ENCODE peak calls at places on chromosomes 2 and 18, in ten cellular contexts. M is Panc1, R is H1, P is sigmoid colon, C is transverse colon, U is GM12878, J is spleen, F is breast epithelium, K is K562, B is SK-N-SH. X is an unnamed sample.

GRCh38 chr2:148906136-148906535 is 31.1 kb downstream of the KIF5C start:
- DNase-seq in M (no peak), R (no peak), P (no peak), C (no peak), U (no peak), J (no peak), F (no peak), K (no peak), B (no peak), X (no peak)

GRCh38 chr2:36659872-36660312 is 36.6 kb upstream of the VIT start:
- DNase-seq in M (no peak), R (no peak), P (no peak), C (no peak), U (no peak), J (no peak), F (no peak), K (no peak), B (no peak), X (no peak)

GRCh38 chr2:235639387-235639786 is 145.5 kb downstream of the AGAP1 start:
- DNase-seq in M (no peak), R (no peak), P (peak; percentile 96), C (peak; percentile 64), U (no peak), J (no peak), F (peak; percentile 52), K (no peak), B (peak; percentile 73), X (no peak)

GRCh38 chr2:102698369-102699111 is 63.3 kb upstream of the TMEM182 start:
- DNase-seq in M (no peak), R (no peak), P (no peak), C (peak; percentile 75), U (no peak), J (no peak), F (no peak), K (peak; percentile 50), B (no peak), X (no peak)

GRCh38 chr18:34659579-34660517 is 50.2 kb upstream of the DTNA start:
- DNase-seq in M (peak; percentile 75), R (peak; percentile 82), P (peak; percentile 94), C (peak; percentile 73), U (no peak), J (peak; percentile 73), F (peak; percentile 87), K (no peak), B (peak; percentile 46), X (no peak)

GRCh38 chr2:54629914-54630609 is 93.4 kb upstream of the EML6 start:
- DNase-seq in M (peak; percentile 35), R (no peak), P (no peak), C (peak; percentile 29), U (peak; percentile 40), J (no peak), F (no peak), K (no peak), B (no peak), X (no peak)

GRCh38 chr2:9187620-9188214 is 18.9 kb upstream of the ASAP2 start:
- DNase-seq in M (no peak), R (no peak), P (no peak), C (no peak), U (peak; percentile 4), J (no peak), F (no peak), K (no peak), B (no peak), X (no peak)

GRCh38 chr2:106109675-106110074 is 84.4 kb downstream of the UXS1 start:
- DNase-seq in M (no peak), R (no peak), P (no peak), C (no peak), U (no peak), J (no peak), F (no peak), K (no peak), B (no peak), X (no peak)

GRCh38 chr18:29488617-29489016 is 1311.7 kb upstream of the CDH2 start:
- DNase-seq in M (no peak), R (no peak), P (no peak), C (no peak), U (no peak), J (no peak), F (no peak), K (no peak), B (no peak), X (no peak)

GRCh38 chr2:109211324-109211723 is 82.3 kb downstream of the SH3RF3 start:
- DNase-seq in M (no peak), R (no peak), P (peak; percentile 56), C (no peak), U (no peak), J (no peak), F (no peak), K (no peak), B (no peak), X (no peak)

GRCh38 chr2:157307021-157307420 is 18.6 kb downstream of the ERMN start:
- DNase-seq in M (no peak), R (no peak), P (no peak), C (no peak), U (no peak), J (no peak), F (no peak), K (peak; percentile 22), B (no peak), X (no peak)

GRCh38 chr2:28423856-28424605 is 31.4 kb downstream of the FOSL2 start:
- DNase-seq in M (no peak), R (no peak), P (peak; percentile 62), C (peak; percentile 48), U (no peak), J (no peak), F (no peak), K (no peak), B (peak; percentile 44), X (no peak)

GRCh38 chr2:193793914-193794313 is 1599.2 kb upstream of the TMEFF2 start:
- DNase-seq in M (no peak), R (no peak), P (no peak), C (no peak), U (no peak), J (no peak), F (no peak), K (no peak), B (no peak), X (no peak)

DNA sequence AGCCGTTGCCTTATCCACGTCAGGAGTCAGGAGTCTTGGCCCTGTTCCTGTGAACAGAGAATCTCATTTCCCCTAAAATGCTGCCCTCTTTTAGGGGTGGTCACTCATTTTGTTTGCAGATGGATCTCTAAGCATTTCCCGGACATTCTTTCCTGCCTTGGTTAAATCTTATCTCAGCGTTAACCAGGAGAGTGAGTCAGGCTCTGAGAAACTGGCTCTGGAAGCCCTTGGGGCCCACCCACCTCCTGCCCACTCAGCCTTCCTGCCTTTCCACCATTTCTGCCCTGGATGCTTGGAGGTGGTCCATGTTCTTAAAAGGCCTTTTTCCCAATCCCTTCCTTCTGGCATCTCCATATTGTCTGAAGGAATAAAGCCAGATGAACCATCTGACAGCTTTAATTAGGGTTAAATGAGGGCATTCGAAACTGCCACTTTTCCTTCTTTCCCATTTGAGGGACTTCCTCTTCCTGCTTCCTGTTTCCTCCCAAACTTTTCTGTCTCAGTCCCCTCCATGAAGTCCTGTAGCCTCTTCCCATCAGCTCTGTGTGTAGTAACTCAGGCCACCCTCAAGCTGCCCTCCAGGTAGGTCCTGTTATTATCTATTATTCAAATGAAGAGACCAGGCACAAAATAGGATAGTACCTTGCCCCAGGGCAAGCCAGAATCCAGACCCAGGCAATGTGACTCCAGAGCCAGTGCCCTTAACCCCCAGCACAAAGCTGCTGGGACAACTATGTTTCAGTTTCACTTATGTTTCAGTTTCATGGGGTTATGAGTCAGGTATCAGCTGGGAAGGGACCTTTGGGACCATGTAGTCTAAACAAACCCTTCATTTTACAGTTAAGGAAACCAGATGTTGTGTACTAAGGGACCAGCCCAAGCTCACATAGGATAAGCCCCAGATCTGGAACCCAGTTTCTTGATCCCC is 9.7 kb downstream of the HK2 start:
- DNase-seq in M (no peak), R (no peak), P (peak; percentile 69), C (peak; percentile 59), U (peak; percentile 56), J (no peak), F (no peak), K (no peak), B (no peak), X (no peak)
- TF ChIP-seq POLR2AphosphoS5 in M (no peak), R (no peak), P (peak; percentile 68), C (peak; percentile 24), U (no peak), J (no peak), F (no peak), K (no peak), B (peak; percentile 43), X (no peak)

DNA sequence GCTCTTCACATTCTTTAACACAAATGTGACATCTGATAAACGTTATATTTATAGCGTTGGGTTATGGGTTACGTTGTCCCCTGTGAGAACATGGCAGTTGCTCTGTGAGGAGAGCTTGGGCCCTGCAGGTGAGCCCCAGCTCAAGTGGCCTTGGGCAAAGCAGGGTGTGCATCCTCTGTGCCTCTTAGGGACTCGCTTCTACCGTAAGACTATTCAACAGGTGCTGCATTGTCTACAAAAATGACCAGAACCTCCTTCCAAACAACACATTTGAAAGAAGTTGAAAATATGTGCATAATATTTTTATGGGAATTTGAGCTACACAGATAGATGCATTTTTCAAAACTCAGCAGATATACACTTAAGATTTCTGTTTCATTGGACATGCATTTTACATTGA is 16.4 kb upstream of the CHMP1B start:
- DNase-seq in M (no peak), R (no peak), P (no peak), C (no peak), U (no peak), J (no peak), F (no peak), K (no peak), B (no peak), X (no peak)
- H3K36me3 ChIP-seq in M (no peaks in the 10 kb centered on the region), R (no peaks in the 10 kb centered on the region), P (no peaks in the 10 kb centered on the region), C (no peaks in the 10 kb centered on the region), U (no peaks in the 10 kb centered on the region), J (no peaks in the 10 kb centered on the region), F (no peaks in the 10 kb centered on the region), K (no peaks in the 10 kb centered on the region), B (no peaks in the 10 kb centered on the region), X (no peaks in the 10 kb centered on the region)

DNA sequence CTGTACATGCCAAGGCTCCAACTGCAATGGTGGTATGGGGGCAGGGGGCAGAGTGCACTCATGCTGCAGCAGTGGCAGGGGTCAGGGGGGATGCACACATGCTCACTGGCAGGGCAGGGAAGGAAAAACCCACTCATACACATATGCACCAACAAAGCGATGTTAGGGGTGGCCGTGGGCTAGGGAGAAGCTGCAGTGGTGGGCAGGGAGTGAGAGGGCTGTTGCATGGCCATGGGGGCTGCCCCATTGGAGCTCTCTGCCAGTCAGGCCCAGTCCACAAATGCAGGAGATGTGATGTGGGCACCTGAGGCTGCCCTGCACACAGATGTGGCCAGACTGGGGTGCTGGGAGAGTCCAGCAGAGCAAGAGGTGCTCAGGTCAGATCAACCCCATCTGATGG is 238.1 kb upstream of the NXPH2 start:
- DNase-seq in M (no peak), R (no peak), P (no peak), C (no peak), U (no peak), J (no peak), F (no peak), K (no peak), B (no peak), X (no peak)
- H3K9me3 ChIP-seq in M (no peaks in the 10 kb centered on the region), R (peaks cover 4% of the 10 kb centered on the region), P (peaks cover 3% of the 10 kb centered on the region), C (peaks cover 4% of the 10 kb centered on the region), U (no peaks in the 10 kb centered on the region), J (no peaks in the 10 kb centered on the region), F (peaks cover 36% of the 10 kb centered on the region), K (no peaks in the 10 kb centered on the region), B (no peaks in the 10 kb centered on the region), X (no peaks in the 10 kb centered on the region)

DNA sequence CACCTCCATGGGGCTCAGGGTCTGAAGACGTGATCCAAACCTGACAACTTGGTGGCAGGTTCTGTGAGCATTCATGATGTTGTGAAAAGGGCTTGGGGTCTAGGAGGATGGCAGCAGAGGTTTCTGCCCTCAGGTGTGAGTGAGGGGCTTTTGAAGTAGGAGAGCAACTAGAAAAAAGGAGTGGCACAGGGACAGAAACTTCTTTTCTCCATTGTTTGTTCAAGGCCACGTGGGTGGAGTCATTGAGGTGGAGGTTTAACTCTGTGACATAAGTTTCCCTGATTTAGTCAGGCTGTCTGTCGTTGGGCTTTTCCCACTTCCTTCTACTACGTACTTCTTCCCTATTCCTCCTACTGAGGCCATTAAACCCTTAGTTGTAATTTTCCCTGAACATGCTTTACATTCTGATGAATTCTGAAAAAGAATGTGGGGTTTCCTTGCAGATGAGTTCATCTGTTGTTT is 13.1 kb downstream of the CFLAR start:
- DNase-seq in M (no peak), R (no peak), P (no peak), C (peak; percentile 70), U (no peak), J (no peak), F (no peak), K (no peak), B (no peak), X (no peak)
- TF ChIP-seq POLR2AphosphoS5 in M (no peak), R (no peak), P (no peak), C (no peak), U (peak; percentile 85), J (no peak), F (no peak), K (no peak), B (peak; percentile 22), X (no peak)

X was measured in SK-N-MC.